ENCODE peak calls at places on chromosomes 11 and 22, in five cellular contexts. V, Q, C, T and Z are unnamed samples.

GRCh38 chr11:100625041-100625440 is 62.0 kb upstream of the ARHGAP42 start:
- DNase-seq in T (no peak), V (no peak), Q (no peak), C (no peak), Z (no peak)

GRCh38 chr11:107756553-107756952 is 44.7 kb upstream of the SLN start:
- DNase-seq in Q (no peak), V (no peak), T (no peak), C (no peak), Z (no peak)

GRCh38 chr11:105100206-105100605 is 39.4 kb downstream of the CARD18 start:
- DNase-seq in C (no peak), V (no peak), Q (no peak), T (no peak), Z (no peak)

GRCh38 chr11:76803811-76804600 is 20.9 kb downstream of the TSKU start:
- DNase-seq in C (no peak), T (no peak), V (no peak), Q (no peak), Z (no peak)

GRCh38 chr11:3074912-3075589 is 17.8 kb upstream of the CARS1 start:
- DNase-seq in Q (no peak), V (no peak), T (no peak), C (no peak), Z (no peak)

GRCh38 chr11:2795491-2795991 is 90.0 kb downstream of the CDKN1C start:
- DNase-seq in T (no peak), C (no peak), Q (no peak), V (no peak), Z (no peak)

GRCh38 chr22:20395897-20396287 is 1.9 kb downstream of the ZNF74 start:
- DNase-seq in V (no peak), C (no peak), T (no peak), Q (no peak), Z (no peak)

GRCh38 chr11:22082788-22083187 is 110.1 kb upstream of the ANO5 start:
- DNase-seq in C (no peak), V (no peak), Q (no peak), T (no peak), Z (no peak)

GRCh38 chr22:49600452-49600847 is 227.2 kb downstream of the BRD1 start:
- DNase-seq in V (no peak), T (no peak), Q (no peak), C (no peak), Z (no peak)

GRCh38 chr11:105177658-105178057 is 38.1 kb upstream of the CARD18 start:
- DNase-seq in T (no peak), C (no peak), Q (no peak), V (no peak), Z (no peak)

GRCh38 chr11:62677709-62678108 is 1.2 kb downstream of the UBXN1 start:
- DNase-seq in T (no peak), C (no peak), Q (no peak), V (no peak), Z (no peak)

GRCh38 chr11:47724041-47724729 is 9.0 kb upstream of the AGBL2 start:
- DNase-seq in V (no peak), C (no peak), T (no peak), Q (no peak), Z (peak)

GRCh38 chr11:134517115-134517514 is 105.1 kb upstream of the B3GAT1 start:
- DNase-seq in T (no peak), Q (no peak), C (no peak), V (no peak), Z (no peak)

GRCh38 chr11:12090061-12090572 is 20.3 kb upstream of the MICAL2 start:
- DNase-seq in V (no peak), C (no peak), T (no peak), Q (no peak), Z (no peak)

GRCh38 chr11:57764527-57764926 is 2.9 kb downstream of the CTNND1 start:
- DNase-seq in C (no peak), T (no peak), V (no peak), Q (no peak), Z (no peak)

GRCh38 chr22:27224485-27225364 is 567.3 kb downstream of the MIAT start:
- DNase-seq in Q (no peak), V (no peak), C (no peak), T (no peak), Z (no peak)

GRCh38 chr11:86669424-86669823 is 3.0 kb downstream of the ME3 start:
- DNase-seq in T (no peak), V (no peak), C (no peak), Q (no peak), Z (no peak)

GRCh38 chr11:2207773-2208621 is 36.4 kb upstream of the TH start:
- DNase-seq in Q (no peak), V (no peak), T (no peak), C (no peak), Z (no peak)

GRCh38 chr11:123183391-123184099 is 11.5 kb downstream of the CLMP start:
- DNase-seq in Q (no peak), C (no peak), T (no peak), V (no peak), Z (no peak)

GRCh38 chr11:73988227-73988626 is 5.6 kb upstream of the UCP2 start:
- DNase-seq in Q (no peak), T (no peak), V (no peak), C (no peak), Z (peak)

GRCh38 chr11:35927067-35927466 is 16.8 kb upstream of the LDLRAD3 start:
- DNase-seq in V (no peak), C (no peak), Q (no peak), T (no peak), Z (no peak)

GRCh38 chr11:114375052-114375451 is 25.3 kb downstream of the C11orf71 start:
- DNase-seq in C (no peak), T (no peak), V (no peak), Q (no peak), Z (no peak)

GRCh38 chr11:38503876-38504275 is 1905.8 kb upstream of the RAG2 start:
- DNase-seq in Q (no peak), T (no peak), C (no peak), V (no peak), Z (no peak)

GRCh38 chr11:117931971-117932370 is 2.8 kb upstream of the TMPRSS13 start:
- DNase-seq in C (no peak), V (no peak), T (peak), Q (no peak), Z (no peak)

GRCh38 chr11:78562398-78562797 is 12.3 kb downstream of the NARS2 start:
- DNase-seq in T (no peak), C (no peak), Q (no peak), V (no peak), Z (no peak)

GRCh38 chr11:103395612-103396011 is 286.4 kb downstream of the DYNC2H1 start:
- DNase-seq in Q (no peak), V (no peak), T (no peak), C (no peak), Z (peak)

GRCh38 chr11:118448294-118448693 is 12.0 kb downstream of the KMT2A start:
- DNase-seq in V (no peak), C (no peak), Q (no peak), T (peak), Z (no peak)

GRCh38 chr11:14537134-14537599 is 17.0 kb upstream of the PSMA1 start:
- DNase-seq in V (peak), Q (no peak), T (no peak), C (no peak), Z (peak)

GRCh38 chr11:73249858-73250773 is 22.0 kb upstream of the P2RY6 start:
- DNase-seq in T (no peak), C (no peak), V (no peak), Q (no peak), Z (no peak)

GRCh38 chr11:92979176-92979575 is 9.7 kb downstream of the MTNR1B start:
- DNase-seq in C (no peak), Q (no peak), T (no peak), V (no peak), Z (no peak)

GRCh38 chr11:2933376-2934056 is 4.3 kb upstream of the PHLDA2 start:
- DNase-seq in Q (peak), C (no peak), T (peak), V (no peak), Z (no peak)

GRCh38 chr22:44733426-44734106 is 18.8 kb upstream of the ARHGAP8 start:
- DNase-seq in T (no peak), C (no peak), V (no peak), Q (no peak), Z (no peak)

GRCh38 chr22:27788889-27789288 is 12.7 kb downstream of the MN1 start:
- DNase-seq in V (no peak), T (no peak), Q (no peak), C (no peak), Z (no peak)

GRCh38 chr11:36532908-36533601 is 23.0 kb upstream of the TRAF6 start:
- DNase-seq in V (no peak), C (no peak), Q (no peak), T (no peak), Z (no peak)

GRCh38 chr11:9752091-9752490 is 88.2 kb downstream of the SWAP70 start:
- DNase-seq in C (no peak), Q (no peak), T (no peak), V (no peak), Z (peak)

GRCh38 chr11:125276635-125277008 is 112.1 kb downstream of the PKNOX2 start:
- DNase-seq in Q (no peak), C (no peak), V (no peak), T (no peak), Z (no peak)

GRCh38 chr11:123047947-123048293 is 14.0 kb downstream of the HSPA8 start:
- DNase-seq in V (no peak), C (no peak), T (no peak), Q (no peak), Z (no peak)

GRCh38 chr11:2700415-2701211 is 819 bp upstream of the KCNQ1OT1 start:
- DNase-seq in C (no peak), Q (no peak), T (peak), V (peak), Z (peak)

GRCh38 chr22:31056986-31057599 is 24.0 kb upstream of the SMTN start:
- DNase-seq in C (no peak), T (no peak), V (no peak), Q (no peak), Z (no peak)
- TF ChIP-seq SUZ12 in C (no peak), T (no peak), V (no peak), Q (no peak), Z (no peak)

GRCh38 chr11:130527648-130528300 is 79.3 kb downstream of the ADAMTS15 start:
- DNase-seq in T (no peak), Q (no peak), V (no peak), C (no peak), Z (no peak)
- TF ChIP-seq SUZ12 in T (no peak), Q (no peak), V (no peak), C (no peak), Z (no peak)

GRCh38 chr11:69501891-69502860 is 20.7 kb downstream of the LINC01488 start:
- DNase-seq in T (no peak), C (no peak), V (no peak), Q (no peak), Z (no peak)
- TF ChIP-seq SUZ12 in T (no peak), C (no peak), V (no peak), Q (no peak), Z (no peak)

GRCh38 chr22:37314315-37315046 is 32.2 kb downstream of the CYTH4 start:
- DNase-seq in C (no peak), Q (no peak), V (no peak), T (no peak), Z (no peak)
- TF ChIP-seq SUZ12 in C (no peak), Q (no peak), V (no peak), T (no peak), Z (no peak)

GRCh38 chr22:37130031-37130430 is 19.7 kb downstream of the IL2RB start:
- DNase-seq in V (no peak), C (no peak), T (no peak), Q (no peak), Z (no peak)
- TF ChIP-seq SUZ12 in V (no peak), C (no peak), T (no peak), Q (no peak), Z (no peak)

GRCh38 chr22:39361495-39361894 is 11.7 kb downstream of the SYNGR1 start:
- DNase-seq in C (no peak), T (no peak), Q (no peak), V (no peak), Z (no peak)

GRCh38 chr22:39362271-39362670 is 12.5 kb downstream of the SYNGR1 start:
- DNase-seq in C (no peak), T (no peak), Q (no peak), V (no peak), Z (no peak)

GRCh38 chr22:39363751-39364484 is 14.1 kb downstream of the SYNGR1 start:
- DNase-seq in T (no peak), Q (no peak), C (no peak), V (no peak), Z (no peak)

GRCh38 chr22:39364646-39365405 is 15.0 kb downstream of the SYNGR1 start:
- DNase-seq in V (no peak), T (no peak), Q (no peak), C (no peak), Z (no peak)

GRCh38 chr22:39362932-39363331 is 13.1 kb downstream of the SYNGR1 start:
- DNase-seq in C (no peak), Q (no peak), V (no peak), T (no peak), Z (no peak)
- TF ChIP-seq SUZ12 in C (no peak), Q (no peak), V (no peak), T (no peak), Z (no peak)

GRCh38 chr22:30307026-30307574 is 17.8 kb upstream of the CASTOR1 start:
- DNase-seq in Q (no peak), V (no peak), T (no peak), C (no peak), Z (no peak)
- TF ChIP-seq SUZ12 in Q (no peak), V (no peak), T (no peak), C (no peak), Z (no peak)

GRCh38 chr11:112889446-112889845 is 71.8 kb upstream of the NCAM1 start:
- DNase-seq in T (no peak), Q (no peak), V (no peak), C (no peak), Z (no peak)
- TF ChIP-seq SUZ12 in T (no peak), Q (no peak), V (no peak), C (no peak), Z (no peak)

GRCh38 chr11:30583505-30584280 is 2.5 kb downstream of the MPPED2 start:
- DNase-seq in T (no peak), Q (no peak), C (no peak), V (no peak), Z (no peak)
- TF ChIP-seq SUZ12 in T (no peak), Q (peak), C (peak), V (no peak), Z (no peak)